ENCODE peak calls at places on chromosome 1, in five cellular contexts. One of them, this sample, is unnamed.

GRCh38 chr1:147748687-147749350 is 11.6 kb downstream of the GJA5 start:
- DNase-seq in endodermal cell: no peak
- DNase-seq in heart left ventricle: peak; percentile 44
- DNase-seq in left lung: no peak
- DNase-seq in suprapubic skin: no peak
- DNase-seq in this sample: no peak

GRCh38 chr1:23040509-23040908 is 21.2 kb downstream of the KDM1A start:
- DNase-seq in endodermal cell: no peak
- DNase-seq in heart left ventricle: no peak
- DNase-seq in left lung: no peak
- DNase-seq in suprapubic skin: no peak
- DNase-seq in this sample: no peak

GRCh38 chr1:109892476-109893368 is 17.9 kb upstream of the CSF1 start:
- DNase-seq in endodermal cell: no peak
- DNase-seq in heart left ventricle: peak; percentile 47
- DNase-seq in left lung: no peak
- DNase-seq in suprapubic skin: no peak
- DNase-seq in this sample: no peak

GRCh38 chr1:214840366-214840765 is 237.4 kb downstream of the CENPF start:
- DNase-seq in endodermal cell: no peak
- DNase-seq in heart left ventricle: no peak
- DNase-seq in left lung: no peak
- DNase-seq in suprapubic skin: no peak
- DNase-seq in this sample: no peak

GRCh38 chr1:245583081-245583480 is 428.3 kb downstream of the KIF26B start:
- DNase-seq in endodermal cell: no peak
- DNase-seq in heart left ventricle: no peak
- DNase-seq in left lung: no peak
- DNase-seq in suprapubic skin: peak; percentile 11
- DNase-seq in this sample: no peak

GRCh38 chr1:218451415-218451814 is 106.3 kb downstream of the TGFB2 start:
- DNase-seq in endodermal cell: no peak
- DNase-seq in heart left ventricle: no peak
- DNase-seq in left lung: no peak
- DNase-seq in suprapubic skin: no peak
- DNase-seq in this sample: no peak

GRCh38 chr1:8344893-8345507 is 27.1 kb downstream of the SLC45A1 start:
- DNase-seq in endodermal cell: no peak
- DNase-seq in heart left ventricle: no peak
- DNase-seq in left lung: peak; percentile 41
- DNase-seq in suprapubic skin: no peak
- DNase-seq in this sample: no peak

GRCh38 chr1:183632087-183632486 is 3.5 kb downstream of the ARPC5 start:
- DNase-seq in endodermal cell: no peak
- DNase-seq in heart left ventricle: no peak
- DNase-seq in left lung: no peak
- DNase-seq in suprapubic skin: no peak
- DNase-seq in this sample: no peak

GRCh38 chr1:98210064-98210463 is 289.2 kb upstream of the DPYD start:
- DNase-seq in endodermal cell: no peak
- DNase-seq in heart left ventricle: no peak
- DNase-seq in left lung: no peak
- DNase-seq in suprapubic skin: no peak
- DNase-seq in this sample: no peak

GRCh38 chr1:63732666-63733065 is 41.2 kb upstream of the ROR1 start:
- DNase-seq in endodermal cell: no peak
- DNase-seq in heart left ventricle: no peak
- DNase-seq in left lung: no peak
- DNase-seq in suprapubic skin: no peak
- DNase-seq in this sample: no peak

GRCh38 chr1:58988752-58989151 is 204.9 kb upstream of the JUN start:
- DNase-seq in endodermal cell: no peak
- DNase-seq in heart left ventricle: no peak
- DNase-seq in left lung: no peak
- DNase-seq in suprapubic skin: no peak
- DNase-seq in this sample: no peak

GRCh38 chr1:40781614-40781971 is 2.0 kb upstream of the KCNQ4 start:
- DNase-seq in endodermal cell: no peak
- DNase-seq in heart left ventricle: no peak
- DNase-seq in left lung: no peak
- DNase-seq in suprapubic skin: no peak
- DNase-seq in this sample: no peak

GRCh38 chr1:40783001-40783905 is at the start of gene KCNQ4:
- DNase-seq in endodermal cell: peak; percentile 90
- DNase-seq in heart left ventricle: peak; percentile 60
- DNase-seq in left lung: peak; percentile 87
- DNase-seq in suprapubic skin: no peak
- DNase-seq in this sample: peak; percentile 79

GRCh38 chr1:40784141-40784770 is 669 bp downstream of the KCNQ4 start:
- DNase-seq in endodermal cell: peak; percentile 81
- DNase-seq in heart left ventricle: no peak
- DNase-seq in left lung: peak; percentile 81
- DNase-seq in suprapubic skin: no peak
- DNase-seq in this sample: no peak

GRCh38 chr1:40780678-40781613 is 2.6 kb upstream of the KCNQ4 start:
- DNase-seq in endodermal cell: no peak
- DNase-seq in heart left ventricle: no peak
- DNase-seq in left lung: no peak
- DNase-seq in suprapubic skin: no peak
- DNase-seq in this sample: no peak

GRCh38 chr1:40782371-40782956 is 1.1 kb upstream of the KCNQ4 start:
- DNase-seq in endodermal cell: peak; percentile 80
- DNase-seq in heart left ventricle: peak; percentile 47
- DNase-seq in left lung: no peak
- DNase-seq in suprapubic skin: no peak
- DNase-seq in this sample: no peak
- TF ChIP-seq CTCF in endodermal cell: peak; percentile 66
- TF ChIP-seq CTCF in heart left ventricle: no peak
- TF ChIP-seq CTCF in left lung: no peak
- TF ChIP-seq CTCF in suprapubic skin: no peak
- TF ChIP-seq CTCF in this sample: no peak

GRCh38 chr1:4961935-4962645 is 307.7 kb downstream of the AJAP1 start:
- DNase-seq in endodermal cell: no peak
- DNase-seq in heart left ventricle: no peak
- DNase-seq in left lung: no peak
- DNase-seq in suprapubic skin: no peak
- DNase-seq in this sample: no peak

GRCh38 chr1:4964634-4965345 is 310.4 kb downstream of the AJAP1 start:
- DNase-seq in endodermal cell: peak; percentile 49
- DNase-seq in heart left ventricle: no peak
- DNase-seq in left lung: no peak
- DNase-seq in suprapubic skin: no peak
- DNase-seq in this sample: no peak

GRCh38 chr1:4962836-4963235 is 308.4 kb downstream of the AJAP1 start:
- DNase-seq in endodermal cell: no peak
- DNase-seq in heart left ventricle: no peak
- DNase-seq in left lung: no peak
- DNase-seq in suprapubic skin: no peak
- DNase-seq in this sample: no peak

GRCh38 chr1:4965346-4965726 is 310.9 kb downstream of the AJAP1 start:
- DNase-seq in endodermal cell: peak; percentile 55
- DNase-seq in heart left ventricle: no peak
- DNase-seq in left lung: no peak
- DNase-seq in suprapubic skin: no peak
- DNase-seq in this sample: no peak

DNA sequence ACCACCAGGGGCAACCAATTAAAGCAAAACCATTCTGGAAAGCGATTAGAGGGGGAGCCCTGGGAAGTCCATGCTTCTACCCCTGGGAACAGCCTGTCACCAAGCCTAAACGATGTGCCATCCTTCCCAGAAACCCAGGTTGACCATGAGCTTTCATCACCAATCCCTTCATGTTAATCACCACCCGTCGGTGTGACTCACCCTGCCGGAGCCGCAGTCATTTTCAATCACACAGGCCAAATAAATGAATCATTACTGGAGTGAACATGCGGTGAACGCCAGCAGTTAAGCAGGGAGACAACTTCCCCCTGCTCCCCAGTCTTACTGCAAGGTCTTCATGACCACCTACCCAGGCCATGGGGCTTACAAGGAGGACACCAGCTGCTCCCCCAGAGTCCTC is 308.8 kb downstream of the AJAP1 start:
- DNase-seq in endodermal cell: no peak
- DNase-seq in heart left ventricle: no peak
- DNase-seq in left lung: no peak
- DNase-seq in suprapubic skin: no peak
- DNase-seq in this sample: no peak
- H3K9me3 ChIP-seq in endodermal cell: no peaks in the 10 kb centered on the region
- H3K9me3 ChIP-seq in heart left ventricle: no peaks in the 10 kb centered on the region
- H3K9me3 ChIP-seq in left lung: no peaks in the 10 kb centered on the region
- H3K9me3 ChIP-seq in suprapubic skin: no peaks in the 10 kb centered on the region
- H3K9me3 ChIP-seq in this sample: no peaks in the 10 kb centered on the region

GRCh38 chr1:29489471-29489870 is 253.1 kb downstream of the PTPRU start:
- DNase-seq in endodermal cell: no peak
- DNase-seq in heart left ventricle: no peak
- DNase-seq in left lung: no peak
- DNase-seq in suprapubic skin: no peak
- DNase-seq in this sample: no peak
- H3K4me3 ChIP-seq in endodermal cell: no peak overlapping the region
- H3K4me3 ChIP-seq in heart left ventricle: no peak overlapping the region
- H3K4me3 ChIP-seq in left lung: no peak overlapping the region
- H3K4me3 ChIP-seq in suprapubic skin: no peak overlapping the region
- H3K4me3 ChIP-seq in this sample: no peak overlapping the region

GRCh38 chr1:13513885-13514546 is at the start of gene LRRC38:
- DNase-seq in endodermal cell: peak; percentile 83
- DNase-seq in heart left ventricle: no peak
- DNase-seq in left lung: peak; percentile 81
- DNase-seq in suprapubic skin: no peak
- DNase-seq in this sample: peak; percentile 87

GRCh38 chr1:13516606-13517005 is 2.8 kb upstream of the LRRC38 start:
- DNase-seq in endodermal cell: no peak
- DNase-seq in heart left ventricle: no peak
- DNase-seq in left lung: no peak
- DNase-seq in suprapubic skin: no peak
- DNase-seq in this sample: no peak

GRCh38 chr1:13520985-13521384 is 7.2 kb upstream of the LRRC38 start:
- DNase-seq in endodermal cell: no peak
- DNase-seq in heart left ventricle: no peak
- DNase-seq in left lung: no peak
- DNase-seq in suprapubic skin: no peak
- DNase-seq in this sample: no peak

GRCh38 chr1:13513063-13513884 is 529 bp downstream of the LRRC38 start:
- DNase-seq in endodermal cell: peak; percentile 86
- DNase-seq in heart left ventricle: no peak
- DNase-seq in left lung: no peak
- DNase-seq in suprapubic skin: no peak
- DNase-seq in this sample: no peak

DNA sequence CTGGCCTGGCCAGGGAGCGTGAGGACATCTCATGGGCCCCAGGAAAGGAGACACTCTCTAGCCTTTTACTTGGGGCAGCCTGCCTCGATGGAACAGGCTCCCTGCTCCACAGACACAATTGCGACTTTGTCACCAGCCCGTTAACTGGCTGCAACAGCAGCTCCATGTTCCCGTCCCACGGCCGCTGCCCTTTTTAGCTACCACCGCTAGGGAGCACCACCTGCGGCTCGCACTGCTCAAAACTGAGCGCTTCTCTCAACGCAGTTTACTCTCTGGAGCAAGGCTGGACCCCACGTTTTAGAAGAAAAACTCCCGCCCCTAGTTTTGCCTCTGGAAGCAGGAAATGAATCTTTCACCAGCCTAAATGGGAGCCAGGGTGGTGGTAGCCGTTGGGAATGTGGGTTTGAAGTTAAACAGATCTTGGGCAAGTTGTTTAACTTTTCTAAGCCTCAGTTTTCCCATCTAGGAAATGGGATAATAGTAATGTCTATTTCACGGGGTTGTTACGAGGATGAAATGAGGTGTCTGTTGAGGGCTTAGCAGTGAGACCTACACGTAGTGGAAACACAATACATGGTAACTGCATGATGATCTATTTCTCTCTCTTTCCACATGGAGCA is 3.5 kb upstream of the LRRC38 start:
- DNase-seq in endodermal cell: peak; percentile 90
- DNase-seq in heart left ventricle: no peak
- DNase-seq in left lung: no peak
- DNase-seq in suprapubic skin: no peak
- DNase-seq in this sample: no peak
- TF ChIP-seq CTCF in endodermal cell: peak; percentile 84
- TF ChIP-seq CTCF in heart left ventricle: peak; percentile 28
- TF ChIP-seq CTCF in left lung: peak; percentile 33
- TF ChIP-seq CTCF in suprapubic skin: no peak
- TF ChIP-seq CTCF in this sample: no peak

This sample was measured in gastrocnemius medialis.